ENCODE peak calls at places on chromosomes 1 and 21, in five cellular contexts. U is stimulated activated naive CD8-positive, alpha-beta T cell treated with anti-CD3 and anti-CD28 coated beads, Interleukin-15, Interleukin-2, amounts not matched to agents 100 U/mL and 50 U/mL, for 24 hours; O is posterior cingulate gyrus; A is OCI-LY7; X is LHCN-M2. C is an unnamed sample.
A peak's percentile ranks its signal among the peaks of the same experiment; 100 is the strongest.

GRCh38 chr1:155171836-155172731 is 1.0 kb downstream of the KRTCAP2 start:
- DNase-seq in U (no peak), O (no peak), A (no peak), X (no peak), C (no peak)

GRCh38 chr1:33391669-33392068 is 39.2 kb downstream of the PHC2 start:
- DNase-seq in U (no peak), O (no peak), A (no peak), X (no peak), C (no peak)

GRCh38 chr1:243903904-243904303 is 53.9 kb upstream of the AKT3 start:
- DNase-seq in U (no peak), O (no peak), A (no peak), X (peak; percentile 13), C (no peak)

GRCh38 chr1:35573198-35573775 is at the start of gene TFAP2E:
- DNase-seq in U (no peak), O (peak; percentile 93), A (no peak), X (peak; percentile 35), C (peak; percentile 53)

GRCh38 chr1:233480198-233480597 is 133.7 kb upstream of the KCNK1 start:
- DNase-seq in U (no peak), O (no peak), A (no peak), X (no peak), C (no peak)

GRCh38 chr1:17661546-17662157 is 93.5 kb upstream of the ACTL8 start:
- DNase-seq in U (peak; percentile 72), O (peak; percentile 95), A (peak; percentile 55), X (peak; percentile 50), C (peak; percentile 17)

GRCh38 chr1:110328274-110328673 is 10.9 kb upstream of the RBM15 start:
- DNase-seq in U (no peak), O (no peak), A (no peak), X (no peak), C (no peak)

GRCh38 chr21:44737706-44738354 is 26.5 kb upstream of the TSPEAR start:
- DNase-seq in U (no peak), O (no peak), A (no peak), X (peak; percentile 34), C (no peak)

GRCh38 chr1:90162216-90162615 is 167.3 kb downstream of the ZNF326 start:
- DNase-seq in U (no peak), O (no peak), A (no peak), X (no peak), C (no peak)

GRCh38 chr1:11245904-11246726 is 16.2 kb downstream of the MTOR start:
- DNase-seq in U (no peak), O (no peak), A (no peak), X (no peak), C (no peak)

GRCh38 chr1:110087812-110088738 is 17.6 kb upstream of the ALX3 start:
- DNase-seq in U (peak; percentile 61), O (no peak), A (peak; percentile 68), X (peak; percentile 37), C (peak; percentile 45)

GRCh38 chr1:89659322-89660061 is 26.6 kb downstream of the LRRC8C start:
- DNase-seq in U (no peak), O (no peak), A (no peak), X (no peak), C (no peak)

GRCh38 chr1:54973205-54973921 is 7.1 kb upstream of the TMEM61 start:
- DNase-seq in U (no peak), O (no peak), A (no peak), X (peak; percentile 94), C (peak; percentile 43)

GRCh38 chr1:41483960-41484844 is at the start of gene EDN2:
- DNase-seq in U (no peak), O (no peak), A (no peak), X (no peak), C (peak; percentile 82)

GRCh38 chr21:36966846-36967657 is 583 bp upstream of the HLCS start:
- DNase-seq in U (no peak), O (peak; percentile 72), A (no peak), X (peak; percentile 23), C (peak; percentile 40)

GRCh38 chr21:29082416-29082815 is 9.0 kb upstream of the CCT8 start:
- DNase-seq in U (no peak), O (no peak), A (no peak), X (no peak), C (no peak)